ENCODE peak calls at places on chromosomes 4 and X, in nine cellular contexts. One of them, this sample, is unnamed. For H3K36me3, the result is how much of the 10 kb centered on the place peaks cover.

GRCh38 chrX:8879750-8880149 is 78.6 kb upstream of the FAM9A start:
- DNase-seq in heart right ventricle: no peak
- DNase-seq in suprapubic skin: no peak
- DNase-seq in breast epithelium: no peak
- DNase-seq in kidney epithelial cell: no peak
- DNase-seq in fibroblast of lung: no peak
- DNase-seq in endodermal cell: peak
- DNase-seq in esophagus squamous epithelium: no peak
- DNase-seq in PC-3: peak
- DNase-seq in this sample: peak

GRCh38 chrX:15310117-15310516 is 5.3 kb downstream of the ASB11 start:
- DNase-seq in esophagus squamous epithelium: no peak
- DNase-seq in heart right ventricle: no peak
- DNase-seq in suprapubic skin: no peak
- DNase-seq in kidney epithelial cell: no peak
- DNase-seq in fibroblast of lung: peak
- DNase-seq in PC-3: peak
- DNase-seq in breast epithelium: no peak
- DNase-seq in endodermal cell: no peak
- DNase-seq in this sample: no peak

GRCh38 chr4:65670331-65671031 is at the start of gene EPHA5:
- DNase-seq in suprapubic skin: peak
- DNase-seq in fibroblast of lung: peak
- DNase-seq in esophagus squamous epithelium: no peak
- DNase-seq in breast epithelium: no peak
- DNase-seq in endodermal cell: peak
- DNase-seq in heart right ventricle: peak
- DNase-seq in kidney epithelial cell: peak
- DNase-seq in PC-3: peak
- DNase-seq in this sample: peak

GRCh38 chrX:45322382-45322781 is 121.7 kb upstream of the DIPK2B start:
- DNase-seq in breast epithelium: peak
- DNase-seq in suprapubic skin: no peak
- DNase-seq in fibroblast of lung: peak
- DNase-seq in endodermal cell: peak
- DNase-seq in esophagus squamous epithelium: no peak
- DNase-seq in PC-3: peak
- DNase-seq in kidney epithelial cell: peak
- DNase-seq in heart right ventricle: no peak
- DNase-seq in this sample: peak

GRCh38 chr4:78777556-78777900 is 1.4 kb downstream of the BMP2K start:
- DNase-seq in PC-3: no peak
- DNase-seq in breast epithelium: no peak
- DNase-seq in suprapubic skin: no peak
- DNase-seq in heart right ventricle: no peak
- DNase-seq in fibroblast of lung: no peak
- DNase-seq in endodermal cell: no peak
- DNase-seq in esophagus squamous epithelium: no peak
- DNase-seq in kidney epithelial cell: no peak
- DNase-seq in this sample: no peak

GRCh38 chr4:177047070-177047850 is 254.5 kb upstream of the VEGFC start:
- DNase-seq in breast epithelium: no peak
- DNase-seq in fibroblast of lung: peak
- DNase-seq in kidney epithelial cell: peak
- DNase-seq in esophagus squamous epithelium: no peak
- DNase-seq in PC-3: peak
- DNase-seq in endodermal cell: peak
- DNase-seq in heart right ventricle: peak
- DNase-seq in suprapubic skin: no peak
- DNase-seq in this sample: peak

GRCh38 chr4:78720151-78720726 is 55.9 kb upstream of the BMP2K start:
- DNase-seq in endodermal cell: no peak
- DNase-seq in fibroblast of lung: no peak
- DNase-seq in kidney epithelial cell: no peak
- DNase-seq in breast epithelium: no peak
- DNase-seq in esophagus squamous epithelium: no peak
- DNase-seq in PC-3: no peak
- DNase-seq in heart right ventricle: no peak
- DNase-seq in suprapubic skin: no peak
- DNase-seq in this sample: no peak

GRCh38 chrX:24682739-24683432 is 10.8 kb upstream of the POLA1 start:
- DNase-seq in endodermal cell: no peak
- DNase-seq in breast epithelium: no peak
- DNase-seq in kidney epithelial cell: no peak
- DNase-seq in heart right ventricle: no peak
- DNase-seq in PC-3: no peak
- DNase-seq in suprapubic skin: no peak
- DNase-seq in esophagus squamous epithelium: no peak
- DNase-seq in fibroblast of lung: no peak
- DNase-seq in this sample: no peak

GRCh38 chr4:24243641-24244040 is 340.7 kb downstream of the DHX15 start:
- DNase-seq in kidney epithelial cell: no peak
- DNase-seq in endodermal cell: no peak
- DNase-seq in suprapubic skin: no peak
- DNase-seq in PC-3: no peak
- DNase-seq in esophagus squamous epithelium: no peak
- DNase-seq in heart right ventricle: no peak
- DNase-seq in fibroblast of lung: no peak
- DNase-seq in breast epithelium: no peak
- DNase-seq in this sample: no peak

GRCh38 chrX:105460366-105460765 is 239.9 kb upstream of the TEX13A start:
- DNase-seq in breast epithelium: no peak
- DNase-seq in endodermal cell: no peak
- DNase-seq in esophagus squamous epithelium: no peak
- DNase-seq in kidney epithelial cell: no peak
- DNase-seq in PC-3: peak
- DNase-seq in fibroblast of lung: peak
- DNase-seq in suprapubic skin: no peak
- DNase-seq in heart right ventricle: no peak
- DNase-seq in this sample: peak

GRCh38 chr4:41432889-41433288 is 105.1 kb upstream of the LIMCH1 start:
- DNase-seq in PC-3: no peak
- DNase-seq in suprapubic skin: no peak
- DNase-seq in breast epithelium: no peak
- DNase-seq in esophagus squamous epithelium: no peak
- DNase-seq in endodermal cell: peak
- DNase-seq in fibroblast of lung: peak
- DNase-seq in heart right ventricle: no peak
- DNase-seq in kidney epithelial cell: peak
- DNase-seq in this sample: peak

GRCh38 chr4:175935016-175935661 is 123.1 kb upstream of the GPM6A start:
- DNase-seq in breast epithelium: no peak
- DNase-seq in kidney epithelial cell: no peak
- DNase-seq in endodermal cell: peak
- DNase-seq in PC-3: peak
- DNase-seq in suprapubic skin: no peak
- DNase-seq in fibroblast of lung: no peak
- DNase-seq in heart right ventricle: no peak
- DNase-seq in esophagus squamous epithelium: no peak
- DNase-seq in this sample: peak

GRCh38 chrX:7941390-7942042 is 14.3 kb upstream of the PNPLA4 start:
- DNase-seq in PC-3: peak
- DNase-seq in heart right ventricle: no peak
- DNase-seq in endodermal cell: peak
- DNase-seq in esophagus squamous epithelium: no peak
- DNase-seq in kidney epithelial cell: no peak
- DNase-seq in suprapubic skin: no peak
- DNase-seq in breast epithelium: no peak
- DNase-seq in fibroblast of lung: peak
- DNase-seq in this sample: no peak

GRCh38 chr4:8685831-8686230 is 93.3 kb downstream of the CPZ start:
- DNase-seq in breast epithelium: no peak
- DNase-seq in esophagus squamous epithelium: no peak
- DNase-seq in kidney epithelial cell: no peak
- DNase-seq in suprapubic skin: no peak
- DNase-seq in heart right ventricle: no peak
- DNase-seq in fibroblast of lung: no peak
- DNase-seq in PC-3: no peak
- DNase-seq in endodermal cell: no peak
- DNase-seq in this sample: no peak

GRCh38 chr4:135497563-135498152 is 1296.1 kb upstream of the PABPC4L start:
- DNase-seq in breast epithelium: no peak
- DNase-seq in esophagus squamous epithelium: no peak
- DNase-seq in kidney epithelial cell: no peak
- DNase-seq in suprapubic skin: no peak
- DNase-seq in endodermal cell: no peak
- DNase-seq in PC-3: no peak
- DNase-seq in fibroblast of lung: no peak
- DNase-seq in heart right ventricle: no peak
- DNase-seq in this sample: peak

GRCh38 chr4:78706302-78706701 is 69.8 kb upstream of the BMP2K start:
- DNase-seq in esophagus squamous epithelium: no peak
- DNase-seq in heart right ventricle: no peak
- DNase-seq in endodermal cell: peak
- DNase-seq in suprapubic skin: no peak
- DNase-seq in fibroblast of lung: peak
- DNase-seq in kidney epithelial cell: no peak
- DNase-seq in breast epithelium: no peak
- DNase-seq in PC-3: no peak
- DNase-seq in this sample: peak

GRCh38 chr4:136831553-136831952 is 700.7 kb downstream of the PCDH18 start:
- DNase-seq in suprapubic skin: no peak
- DNase-seq in endodermal cell: peak
- DNase-seq in kidney epithelial cell: no peak
- DNase-seq in esophagus squamous epithelium: no peak
- DNase-seq in fibroblast of lung: no peak
- DNase-seq in PC-3: peak
- DNase-seq in heart right ventricle: no peak
- DNase-seq in breast epithelium: no peak
- DNase-seq in this sample: no peak

GRCh38 chr4:186144180-186144579 is 39.7 kb downstream of the FAM149A start:
- DNase-seq in fibroblast of lung: peak
- DNase-seq in PC-3: peak
- DNase-seq in breast epithelium: no peak
- DNase-seq in suprapubic skin: no peak
- DNase-seq in kidney epithelial cell: no peak
- DNase-seq in esophagus squamous epithelium: no peak
- DNase-seq in endodermal cell: no peak
- DNase-seq in heart right ventricle: no peak
- DNase-seq in this sample: peak

GRCh38 chr4:165751882-165752281 is 121.2 kb upstream of the TLL1 start:
- DNase-seq in endodermal cell: no peak
- DNase-seq in fibroblast of lung: no peak
- DNase-seq in breast epithelium: no peak
- DNase-seq in PC-3: no peak
- DNase-seq in heart right ventricle: no peak
- DNase-seq in kidney epithelial cell: no peak
- DNase-seq in esophagus squamous epithelium: no peak
- DNase-seq in suprapubic skin: no peak
- DNase-seq in this sample: no peak

GRCh38 chr4:83582289-83582756 is 46.4 kb downstream of the GPAT3 start:
- DNase-seq in kidney epithelial cell: no peak
- DNase-seq in fibroblast of lung: peak
- DNase-seq in heart right ventricle: peak
- DNase-seq in suprapubic skin: no peak
- DNase-seq in PC-3: peak
- DNase-seq in endodermal cell: peak
- DNase-seq in breast epithelium: peak
- DNase-seq in esophagus squamous epithelium: no peak
- DNase-seq in this sample: peak
- TF ChIP-seq CTCF in kidney epithelial cell: peak
- TF ChIP-seq CTCF in fibroblast of lung: no peak
- TF ChIP-seq CTCF in heart right ventricle: peak
- TF ChIP-seq CTCF in suprapubic skin: no peak
- TF ChIP-seq CTCF in PC-3: peak
- TF ChIP-seq CTCF in endodermal cell: peak
- TF ChIP-seq CTCF in breast epithelium: no peak
- TF ChIP-seq CTCF in esophagus squamous epithelium: no peak
- TF ChIP-seq CTCF in this sample: no peak

DNA sequence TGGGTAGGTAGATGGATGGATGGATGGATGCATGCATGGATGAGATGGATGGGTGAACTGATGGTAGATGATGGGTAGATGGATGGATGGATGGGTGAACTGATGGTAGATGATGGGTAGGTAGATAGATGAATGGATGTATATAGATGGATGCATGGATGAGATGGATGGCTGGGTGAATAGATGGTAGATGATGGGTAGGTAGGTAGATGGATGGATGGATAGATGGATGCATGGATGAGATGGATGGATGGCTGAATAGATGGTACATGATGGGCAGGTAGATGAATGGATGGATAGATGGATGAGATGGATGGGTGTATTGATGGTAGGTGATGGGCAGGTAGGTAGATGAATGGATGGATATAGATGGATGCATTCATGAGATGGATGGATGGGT is 15.1 kb upstream of the SLC25A6 start:
- DNase-seq in breast epithelium: no peak
- DNase-seq in PC-3: no peak
- DNase-seq in endodermal cell: no peak
- DNase-seq in kidney epithelial cell: no peak
- DNase-seq in suprapubic skin: peak
- DNase-seq in esophagus squamous epithelium: no peak
- DNase-seq in heart right ventricle: no peak
- DNase-seq in fibroblast of lung: no peak
- DNase-seq in this sample: no peak
- H3K36me3 ChIP-seq in breast epithelium: under half
- H3K36me3 ChIP-seq in PC-3: under half
- H3K36me3 ChIP-seq in endodermal cell: half or more
- H3K36me3 ChIP-seq in kidney epithelial cell: under half
- H3K36me3 ChIP-seq in suprapubic skin: half or more
- H3K36me3 ChIP-seq in esophagus squamous epithelium: under half
- H3K36me3 ChIP-seq in heart right ventricle: half or more
- H3K36me3 ChIP-seq in fibroblast of lung: under half
- H3K36me3 ChIP-seq in this sample: under half

GRCh38 chr4:115154826-115155225 is 41.4 kb upstream of the NDST4 start:
- DNase-seq in PC-3: peak
- DNase-seq in kidney epithelial cell: no peak
- DNase-seq in endodermal cell: no peak
- DNase-seq in esophagus squamous epithelium: no peak
- DNase-seq in fibroblast of lung: no peak
- DNase-seq in breast epithelium: no peak
- DNase-seq in suprapubic skin: no peak
- DNase-seq in heart right ventricle: no peak
- DNase-seq in this sample: no peak
- TF ChIP-seq CTCF in PC-3: no peak
- TF ChIP-seq CTCF in kidney epithelial cell: peak
- TF ChIP-seq CTCF in endodermal cell: peak
- TF ChIP-seq CTCF in esophagus squamous epithelium: no peak
- TF ChIP-seq CTCF in fibroblast of lung: peak
- TF ChIP-seq CTCF in breast epithelium: no peak
- TF ChIP-seq CTCF in suprapubic skin: no peak
- TF ChIP-seq CTCF in heart right ventricle: no peak
- TF ChIP-seq CTCF in this sample: no peak

DNA sequence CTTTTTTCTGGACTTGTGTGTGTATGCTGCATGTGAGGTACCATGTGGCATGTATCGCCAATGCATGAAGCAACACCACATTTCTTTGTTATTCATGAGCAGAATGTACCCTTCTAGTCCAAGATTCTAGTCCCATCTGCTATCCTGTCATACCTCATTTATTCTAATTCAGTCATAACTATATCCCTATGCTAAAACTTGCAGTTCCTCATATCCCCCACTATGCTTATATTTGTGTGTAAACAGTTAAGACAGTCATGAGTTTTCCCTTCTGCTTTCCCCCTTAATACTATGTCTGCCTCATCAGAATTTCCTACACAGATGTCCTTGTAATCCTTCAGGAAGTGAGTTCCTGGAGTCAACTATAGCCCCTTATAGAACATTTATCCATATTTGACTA is 19.7 kb downstream of the OCRL start:
- DNase-seq in heart right ventricle: no peak
- DNase-seq in PC-3: no peak
- DNase-seq in esophagus squamous epithelium: no peak
- DNase-seq in kidney epithelial cell: no peak
- DNase-seq in endodermal cell: no peak
- DNase-seq in breast epithelium: no peak
- DNase-seq in fibroblast of lung: no peak
- DNase-seq in suprapubic skin: no peak
- DNase-seq in this sample: no peak
- H3K36me3 ChIP-seq in heart right ventricle: half or more
- H3K36me3 ChIP-seq in PC-3: under half
- H3K36me3 ChIP-seq in esophagus squamous epithelium: under half
- H3K36me3 ChIP-seq in kidney epithelial cell: under half
- H3K36me3 ChIP-seq in endodermal cell: under half
- H3K36me3 ChIP-seq in breast epithelium: under half
- H3K36me3 ChIP-seq in fibroblast of lung: under half
- H3K36me3 ChIP-seq in suprapubic skin: under half
- H3K36me3 ChIP-seq in this sample: under half